ENCODE peak calls at places on chromosomes 13 and 19, in four cellular contexts. W, B, L and U are unnamed samples.

GRCh38 chr13:39283062-39283461 is 244.8 kb downstream of the NHLRC3 start:
- DNase-seq in L (no peak), B (no peak), W (no peak), U (no peak)

GRCh38 chr13:45662122-45662521 is 40.0 kb upstream of the CBY2 start:
- DNase-seq in W (no peak), B (no peak), L (no peak), U (no peak)

GRCh38 chr19:47122359-47123335 is 8.0 kb upstream of the SAE1 start:
- DNase-seq in W (peak), B (no peak), L (no peak), U (no peak)

GRCh38 chr19:14089662-14090508 is 666 bp downstream of the SAMD1 start:
- DNase-seq in L (peak), B (peak), W (peak), U (no peak)

GRCh38 chr19:49119411-49120324 is at the start of gene PPFIA3:
- DNase-seq in B (peak), L (peak), W (peak), U (peak)

GRCh38 chr13:99916366-99917103 is 55.0 kb downstream of the ZIC5 start:
- DNase-seq in L (peak), B (no peak), W (peak), U (no peak)

GRCh38 chr19:48837081-48837524 is 812 bp upstream of the HSD17B14 start:
- DNase-seq in L (peak), W (peak), B (peak), U (peak)

GRCh38 chr13:92164822-92165221 is 766.4 kb downstream of the GPC5 start:
- DNase-seq in W (no peak), L (peak), B (no peak), U (peak)

GRCh38 chr13:40440990-40441820 is 225.2 kb downstream of the FOXO1 start:
- DNase-seq in W (no peak), B (no peak), L (no peak), U (no peak)

GRCh38 chr19:17526922-17527321 is 15.5 kb downstream of the PGLS start:
- DNase-seq in L (no peak), W (no peak), B (no peak), U (no peak)

GRCh38 chr13:31686660-31687430 is 52.5 kb upstream of the RXFP2 start:
- DNase-seq in L (no peak), W (no peak), B (no peak), U (no peak)

GRCh38 chr13:24225062-24225461 is 64.5 kb downstream of the SPATA13 start:
- DNase-seq in W (no peak), L (no peak), B (no peak), U (no peak)

GRCh38 chr19:41133260-41133659 is 19.0 kb downstream of the CYP2F1 start:
- DNase-seq in L (no peak), B (no peak), W (no peak), U (no peak)

GRCh38 chr13:34657716-34658115 is 284.4 kb upstream of the NBEA start:
- DNase-seq in B (no peak), L (no peak), W (peak), U (no peak)

GRCh38 chr19:16714702-16715294 is 4.8 kb upstream of the NWD1 start:
- DNase-seq in W (peak), L (peak), B (peak), U (peak)

GRCh38 chr19:37763488-37763887 is 15.9 kb downstream of the ZNF573 start:
- DNase-seq in B (no peak), W (peak), L (no peak), U (no peak)

GRCh38 chr13:37615271-37615670 is 16.7 kb upstream of the POSTN start:
- DNase-seq in W (no peak), B (no peak), L (no peak), U (no peak)

GRCh38 chr13:40974460-40975407 is 44.4 kb downstream of the ELF1 start:
- DNase-seq in L (peak), B (no peak), W (peak), U (peak)

GRCh38 chr13:33229446-33230177 is 55.9 kb downstream of the STARD13 start:
- DNase-seq in B (no peak), L (no peak), W (no peak), U (no peak)
- H4K5ac ChIP-seq in B (no peak), L (no peak), W (peak), U (peak)

DNA sequence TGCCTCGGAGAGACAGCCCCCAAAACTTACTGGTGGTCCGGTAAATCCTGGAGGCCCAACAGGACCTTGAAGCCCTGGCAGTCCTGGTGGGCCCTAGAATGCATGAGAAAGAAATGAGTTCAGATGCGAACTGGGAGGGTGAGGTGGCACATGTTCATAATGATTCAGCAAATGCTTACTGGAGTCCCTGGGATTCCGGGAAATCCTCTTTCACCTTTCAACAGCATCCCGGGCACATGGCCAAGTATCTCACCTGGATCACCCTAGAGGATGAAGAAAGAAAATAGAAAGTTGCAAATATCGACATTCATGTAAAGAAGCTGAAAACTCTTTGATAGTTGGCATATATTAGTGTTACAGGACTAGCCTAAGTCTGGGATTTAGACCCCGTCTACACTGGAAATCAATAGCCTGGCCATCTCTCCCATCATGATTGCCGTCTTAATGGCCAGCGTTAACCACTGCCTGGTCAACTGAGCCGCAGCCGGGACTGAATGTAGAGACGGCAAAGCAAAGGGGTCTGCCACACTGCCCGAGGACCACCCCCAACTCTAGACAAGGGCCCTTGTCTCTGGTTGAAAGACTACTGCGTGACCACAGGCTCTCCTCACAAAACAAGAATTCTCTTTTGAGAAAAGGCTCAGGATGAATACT is 96.9 kb downstream of the COL4A1 start:
- DNase-seq in W (no peak), B (no peak), L (no peak), U (no peak)
- H4K5ac ChIP-seq in W (no peak), B (no peak), L (no peak), U (no peak)

DNA sequence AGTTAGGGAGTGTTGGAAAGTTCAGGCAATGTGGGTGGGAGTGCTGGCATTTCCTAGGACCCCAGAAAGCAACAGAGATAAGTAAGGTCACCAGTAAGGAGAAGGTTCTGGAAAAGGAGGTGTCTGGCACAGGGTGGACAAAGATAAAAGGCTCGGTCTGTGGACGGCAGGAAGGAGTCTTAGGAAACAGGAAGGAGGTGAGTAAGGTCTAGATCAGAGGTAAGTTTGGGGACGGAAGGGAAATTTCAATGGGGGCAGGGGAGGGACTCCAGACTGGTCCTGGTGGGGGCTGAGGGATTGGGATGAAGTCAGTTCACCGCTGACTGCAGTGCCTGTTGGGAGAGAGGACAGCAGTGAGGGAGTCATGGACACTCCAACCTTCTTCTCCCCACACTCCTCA is 7.8 kb upstream of the OPA3 start:
- DNase-seq in B (no peak), L (no peak), W (no peak), U (no peak)
- H4K5ac ChIP-seq in B (no peak), L (no peak), W (no peak), U (no peak)

GRCh38 chr19:34263745-34264237 is 9.4 kb downstream of the GARRE1 start:
- DNase-seq in W (no peak), B (no peak), L (no peak), U (no peak)
- H4K5ac ChIP-seq in W (no peak), B (no peak), L (no peak), U (no peak)

GRCh38 chr19:54662730-54663129 is at the start of gene LILRB4:
- DNase-seq in L (no peak), W (no peak), B (no peak), U (no peak)
- H4K5ac ChIP-seq in L (no peak), W (no peak), B (no peak), U (no peak)

GRCh38 chr13:49044849-49045248 is 69.1 kb downstream of the FNDC3A start:
- DNase-seq in L (no peak), B (no peak), W (no peak), U (no peak)

GRCh38 chr13:49042476-49042875 is 66.8 kb downstream of the FNDC3A start:
- DNase-seq in W (peak), B (no peak), L (no peak), U (no peak)

GRCh38 chr13:49044008-49044407 is 68.3 kb downstream of the FNDC3A start:
- DNase-seq in B (no peak), L (no peak), W (no peak), U (no peak)

GRCh38 chr13:49046002-49046401 is 70.3 kb downstream of the FNDC3A start:
- DNase-seq in B (no peak), W (peak), L (no peak), U (no peak)

GRCh38 chr13:49046534-49046933 is 70.8 kb downstream of the FNDC3A start:
- DNase-seq in L (no peak), B (no peak), W (peak), U (no peak)
- H4K5ac ChIP-seq in L (no peak), B (no peak), W (no peak), U (no peak)

DNA sequence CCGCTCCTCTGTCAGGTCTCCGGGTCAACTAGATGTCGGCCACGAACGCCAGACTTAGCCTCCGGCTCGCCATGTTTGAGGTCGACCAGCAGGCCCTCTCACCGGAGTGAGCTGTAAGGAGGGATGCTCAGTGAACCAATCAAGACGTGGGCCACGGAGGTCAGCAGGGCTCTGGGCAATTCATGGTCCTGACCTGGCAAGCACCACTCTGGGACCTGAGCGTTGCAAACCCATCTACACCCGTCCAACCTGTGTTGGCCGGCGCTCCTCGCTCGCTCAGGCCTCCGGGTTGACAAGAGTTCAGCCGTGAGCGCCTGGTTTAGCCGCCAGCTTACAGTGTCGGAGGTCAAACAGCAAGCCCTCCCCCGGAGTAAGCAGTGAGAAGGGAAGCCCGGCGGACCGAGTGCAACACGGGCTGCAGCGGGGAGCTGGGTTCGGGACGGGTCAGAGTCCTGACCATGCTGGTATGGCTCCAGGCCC is 1361.9 kb downstream of the UQCRFS1 start:
- DNase-seq in B (no peak), W (no peak), L (no peak), U (no peak)
- H4K5ac ChIP-seq in B (no peak), W (no peak), L (no peak), U (no peak)